ENCODE peak calls at places on chromosomes 3 and 15, in four cellular contexts. N, L, R and Y are unnamed samples.

GRCh38 chr15:25849431-25849921 is 13.7 kb downstream of the ATP10A start:
- DNase-seq in N (peak), L (no peak), R (peak), Y (no peak)

GRCh38 chr3:9870978-9871377 is 9.1 kb downstream of the CIDEC start:
- DNase-seq in N (peak), L (no peak), R (peak), Y (no peak)

GRCh38 chr15:31352911-31353811 is 26.5 kb downstream of the KLF13 start:
- DNase-seq in N (peak), L (peak), R (peak), Y (no peak)

GRCh38 chr15:70741107-70741511 is 22.2 kb downstream of the UACA start:
- DNase-seq in R (peak), N (peak), L (no peak), Y (no peak)

GRCh38 chr3:120646771-120647449 is 35.1 kb downstream of the HGD start:
- DNase-seq in L (no peak), R (no peak), N (no peak), Y (no peak)

GRCh38 chr3:58241321-58242044 is 3.9 kb downstream of the ABHD6 start:
- DNase-seq in L (no peak), R (peak), N (no peak), Y (no peak)

GRCh38 chr3:158652463-158652862 is 8.1 kb downstream of the GFM1 start:
- DNase-seq in N (no peak), R (no peak), L (no peak), Y (no peak)

GRCh38 chr3:49781415-49782199 is 4.7 kb downstream of the IP6K1 start:
- DNase-seq in N (no peak), L (no peak), R (no peak), Y (no peak)

GRCh38 chr3:23981955-23982354 is 36.9 kb downstream of the NR1D2 start:
- DNase-seq in L (no peak), R (no peak), N (no peak), Y (no peak)

GRCh38 chr3:12999147-13000140 is 73.8 kb downstream of the IQSEC1 start:
- DNase-seq in L (no peak), N (no peak), R (no peak), Y (no peak)

GRCh38 chr15:41292521-41292920 is 39.9 kb downstream of the OIP5 start:
- DNase-seq in L (no peak), N (no peak), R (peak), Y (no peak)